ENCODE peak calls at places on chromosome 15, in four cellular contexts. One of them, this sample, is unnamed.

GRCh38 chr15:67334973-67335372 is 80.4 kb downstream of the IQCH start:
- DNase-seq in K562: no peak
- DNase-seq in transverse colon: no peak
- DNase-seq in upper lobe of left lung: no peak
- DNase-seq in this sample: no peak

GRCh38 chr15:35019401-35020327 is 31.6 kb upstream of the ZNF770 start:
- DNase-seq in K562: no peak
- DNase-seq in transverse colon: no peak
- DNase-seq in upper lobe of left lung: no peak
- DNase-seq in this sample: no peak

GRCh38 chr15:26937134-26937533 is 33.8 kb upstream of the GABRG3 start:
- DNase-seq in K562: no peak
- DNase-seq in transverse colon: no peak
- DNase-seq in upper lobe of left lung: peak; percentile 64
- DNase-seq in this sample: no peak

GRCh38 chr15:79003301-79003700 is 58.5 kb upstream of the CTSH start:
- DNase-seq in K562: no peak
- DNase-seq in transverse colon: no peak
- DNase-seq in upper lobe of left lung: no peak
- DNase-seq in this sample: no peak

GRCh38 chr15:31511707-31512310 is 185.2 kb downstream of the KLF13 start:
- DNase-seq in K562: no peak
- DNase-seq in transverse colon: no peak
- DNase-seq in upper lobe of left lung: no peak
- DNase-seq in this sample: peak; percentile 11

GRCh38 chr15:81293728-81294500 is 30.0 kb downstream of the STARD5 start:
- DNase-seq in K562: no peak
- DNase-seq in transverse colon: peak; percentile 65
- DNase-seq in upper lobe of left lung: no peak
- DNase-seq in this sample: no peak

GRCh38 chr15:91424001-91424400 is 323.9 kb downstream of the SV2B start:
- DNase-seq in K562: no peak
- DNase-seq in transverse colon: no peak
- DNase-seq in upper lobe of left lung: no peak
- DNase-seq in this sample: no peak

GRCh38 chr15:25177955-25178801 is 223.4 kb downstream of the SNRPN start:
- DNase-seq in K562: no peak
- DNase-seq in transverse colon: peak; percentile 2
- DNase-seq in upper lobe of left lung: peak; percentile 24
- DNase-seq in this sample: peak; percentile 7

GRCh38 chr15:94265009-94265408 is 33.6 kb downstream of the MCTP2 start:
- DNase-seq in K562: no peak
- DNase-seq in transverse colon: no peak
- DNase-seq in upper lobe of left lung: no peak
- DNase-seq in this sample: no peak

GRCh38 chr15:92801412-92801773 is 98.7 kb upstream of the CHD2 start:
- DNase-seq in K562: no peak
- DNase-seq in transverse colon: peak; percentile 35
- DNase-seq in upper lobe of left lung: no peak
- DNase-seq in this sample: no peak

GRCh38 chr15:95741830-95742229 is 588.7 kb upstream of the NR2F2 start:
- DNase-seq in K562: no peak
- DNase-seq in transverse colon: no peak
- DNase-seq in upper lobe of left lung: no peak
- DNase-seq in this sample: no peak

GRCh38 chr15:85752591-85752990 is 42.1 kb downstream of the KLHL25 start:
- DNase-seq in K562: no peak
- DNase-seq in transverse colon: no peak
- DNase-seq in upper lobe of left lung: peak; percentile 77
- DNase-seq in this sample: peak; percentile 90

GRCh38 chr15:51425517-51426033 is 84.1 kb downstream of the GLDN start:
- DNase-seq in K562: no peak
- DNase-seq in transverse colon: no peak
- DNase-seq in upper lobe of left lung: no peak
- DNase-seq in this sample: no peak

GRCh38 chr15:95988574-95988887 is 342.0 kb upstream of the NR2F2 start:
- DNase-seq in K562: no peak
- DNase-seq in transverse colon: no peak
- DNase-seq in upper lobe of left lung: no peak
- DNase-seq in this sample: no peak

GRCh38 chr15:67304778-67305177 is 50.2 kb downstream of the IQCH start:
- DNase-seq in K562: no peak
- DNase-seq in transverse colon: no peak
- DNase-seq in upper lobe of left lung: no peak
- DNase-seq in this sample: no peak

GRCh38 chr15:78316211-78317077 is 17.0 kb upstream of the SKIC8 start:
- DNase-seq in K562: no peak
- DNase-seq in transverse colon: peak; percentile 81
- DNase-seq in upper lobe of left lung: no peak
- DNase-seq in this sample: no peak

GRCh38 chr15:78361956-78362506 is 21.9 kb downstream of the CRABP1 start:
- DNase-seq in K562: no peak
- DNase-seq in transverse colon: no peak
- DNase-seq in upper lobe of left lung: no peak
- DNase-seq in this sample: no peak

DNA sequence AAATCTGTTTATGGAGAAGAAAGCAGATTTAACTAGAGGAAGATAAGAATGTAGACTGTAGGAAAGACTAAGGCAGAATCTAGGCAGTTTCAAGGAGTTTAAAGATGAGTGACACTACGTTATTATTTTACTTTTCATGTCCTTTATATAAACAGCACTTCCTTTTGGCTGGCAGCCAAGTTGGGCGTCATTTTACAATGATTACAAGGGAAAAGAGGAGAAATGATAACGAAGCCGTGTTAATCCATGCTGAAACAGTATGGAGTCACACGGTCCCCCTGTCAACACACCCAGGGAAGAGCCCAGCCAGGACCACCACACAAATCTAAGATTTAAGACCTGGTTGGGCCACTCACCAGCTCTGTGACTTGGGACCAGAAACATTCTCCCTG is 83.7 kb upstream of the NEO1 start:
- DNase-seq in K562: no peak
- DNase-seq in transverse colon: peak; percentile 86
- DNase-seq in upper lobe of left lung: no peak
- DNase-seq in this sample: no peak
- TF ChIP-seq POLR2AphosphoS5 in K562: no peak
- TF ChIP-seq POLR2AphosphoS5 in transverse colon: no peak
- TF ChIP-seq POLR2AphosphoS5 in upper lobe of left lung: no peak
- TF ChIP-seq POLR2AphosphoS5 in this sample: no peak

GRCh38 chr15:60379466-60380274 is 18.1 kb downstream of the ANXA2 start:
- DNase-seq in K562: no peak
- DNase-seq in transverse colon: no peak
- DNase-seq in upper lobe of left lung: no peak
- DNase-seq in this sample: no peak
- TF ChIP-seq POLR2A in K562: no peak
- TF ChIP-seq POLR2A in transverse colon: no peak
- TF ChIP-seq POLR2A in upper lobe of left lung: no peak
- TF ChIP-seq POLR2A in this sample: no peak

DNA sequence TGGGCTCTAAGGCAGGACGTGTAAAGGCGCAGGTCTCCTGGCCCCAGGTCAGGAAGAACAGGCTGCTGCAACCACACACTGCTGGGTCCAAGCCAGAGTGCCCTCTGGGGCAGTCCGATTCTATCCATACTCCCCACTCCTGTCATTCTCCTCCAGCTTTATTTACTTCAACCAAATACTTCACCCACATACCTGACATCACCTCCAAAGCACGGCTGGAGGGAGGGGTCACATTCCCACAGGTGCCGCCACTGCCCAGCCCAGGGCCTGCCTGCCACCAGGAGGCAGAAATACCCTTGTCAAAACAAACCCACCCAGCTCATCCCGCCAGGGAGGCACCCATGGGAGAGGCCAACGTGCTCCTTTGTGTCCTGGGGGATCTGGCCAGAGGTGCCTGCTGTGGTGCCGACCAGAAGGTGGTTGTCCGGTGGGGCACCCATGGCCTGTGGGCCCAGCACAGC is 100.4 kb downstream of the DAPK2 start:
- DNase-seq in K562: no peak
- DNase-seq in transverse colon: no peak
- DNase-seq in upper lobe of left lung: peak; percentile 84
- DNase-seq in this sample: peak; percentile 94
- TF ChIP-seq CTCF in K562: no peak
- TF ChIP-seq CTCF in transverse colon: no peak
- TF ChIP-seq CTCF in upper lobe of left lung: peak; percentile 10
- TF ChIP-seq CTCF in this sample: peak; percentile 58

GRCh38 chr15:33094336-33094735 is 100.2 kb downstream of the FMN1 start:
- DNase-seq in K562: no peak
- DNase-seq in transverse colon: no peak
- DNase-seq in upper lobe of left lung: no peak
- DNase-seq in this sample: no peak

GRCh38 chr15:33093234-33093633 is 101.3 kb downstream of the FMN1 start:
- DNase-seq in K562: no peak
- DNase-seq in transverse colon: no peak
- DNase-seq in upper lobe of left lung: no peak
- DNase-seq in this sample: no peak

GRCh38 chr15:33089878-33090757 is 104.4 kb downstream of the FMN1 start:
- DNase-seq in K562: no peak
- DNase-seq in transverse colon: peak; percentile 48
- DNase-seq in upper lobe of left lung: no peak
- DNase-seq in this sample: no peak

GRCh38 chr15:33089165-33089877 is 105.2 kb downstream of the FMN1 start:
- DNase-seq in K562: no peak
- DNase-seq in transverse colon: no peak
- DNase-seq in upper lobe of left lung: no peak
- DNase-seq in this sample: no peak

DNA sequence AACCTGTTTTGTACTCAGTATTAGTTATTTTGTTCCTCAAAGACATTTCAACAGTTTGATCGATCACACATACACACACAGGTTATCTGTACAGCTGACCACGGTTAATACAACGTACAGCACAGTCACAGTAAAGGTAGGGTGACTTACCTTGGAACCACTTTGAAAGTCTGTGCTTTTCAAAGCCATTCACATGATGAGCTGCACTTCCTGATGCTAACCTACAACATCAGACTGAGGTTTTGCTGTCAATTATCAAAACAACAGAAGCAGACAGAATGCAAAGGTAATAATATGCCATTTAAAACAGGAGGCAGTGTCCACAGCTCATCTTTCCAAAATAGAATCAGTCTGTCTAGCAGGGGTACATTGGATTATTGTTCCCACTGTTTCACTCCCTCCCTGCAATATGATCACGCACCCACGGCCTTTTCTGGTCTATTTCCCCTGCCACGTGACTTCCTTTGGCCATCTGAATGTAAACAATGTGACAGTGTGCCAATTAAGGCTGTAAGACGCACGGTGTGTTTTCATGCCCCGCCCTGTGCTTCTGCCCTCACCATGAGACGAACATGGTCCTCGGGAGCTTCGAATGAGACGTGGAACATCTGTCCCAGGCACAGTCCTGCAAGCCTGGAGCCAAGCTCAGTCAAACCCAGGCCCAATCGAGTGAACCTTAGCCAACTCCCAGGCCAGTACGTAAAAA is 102.4 kb downstream of the FMN1 start:
- DNase-seq in K562: no peak
- DNase-seq in transverse colon: peak; percentile 63
- DNase-seq in upper lobe of left lung: no peak
- DNase-seq in this sample: no peak
- TF ChIP-seq POLR2AphosphoS5 in K562: no peak
- TF ChIP-seq POLR2AphosphoS5 in transverse colon: no peak
- TF ChIP-seq POLR2AphosphoS5 in upper lobe of left lung: no peak
- TF ChIP-seq POLR2AphosphoS5 in this sample: no peak

GRCh38 chr15:72230197-72231065 is 559 bp downstream of the PKM start:
- DNase-seq in K562: peak; percentile 82
- DNase-seq in transverse colon: peak; percentile 87
- DNase-seq in upper lobe of left lung: peak; percentile 95
- DNase-seq in this sample: peak; percentile 87
- TF ChIP-seq POLR2A in K562: peak; percentile 76
- TF ChIP-seq POLR2A in transverse colon: no peak
- TF ChIP-seq POLR2A in upper lobe of left lung: peak; percentile 73
- TF ChIP-seq POLR2A in this sample: peak; percentile 31

DNA sequence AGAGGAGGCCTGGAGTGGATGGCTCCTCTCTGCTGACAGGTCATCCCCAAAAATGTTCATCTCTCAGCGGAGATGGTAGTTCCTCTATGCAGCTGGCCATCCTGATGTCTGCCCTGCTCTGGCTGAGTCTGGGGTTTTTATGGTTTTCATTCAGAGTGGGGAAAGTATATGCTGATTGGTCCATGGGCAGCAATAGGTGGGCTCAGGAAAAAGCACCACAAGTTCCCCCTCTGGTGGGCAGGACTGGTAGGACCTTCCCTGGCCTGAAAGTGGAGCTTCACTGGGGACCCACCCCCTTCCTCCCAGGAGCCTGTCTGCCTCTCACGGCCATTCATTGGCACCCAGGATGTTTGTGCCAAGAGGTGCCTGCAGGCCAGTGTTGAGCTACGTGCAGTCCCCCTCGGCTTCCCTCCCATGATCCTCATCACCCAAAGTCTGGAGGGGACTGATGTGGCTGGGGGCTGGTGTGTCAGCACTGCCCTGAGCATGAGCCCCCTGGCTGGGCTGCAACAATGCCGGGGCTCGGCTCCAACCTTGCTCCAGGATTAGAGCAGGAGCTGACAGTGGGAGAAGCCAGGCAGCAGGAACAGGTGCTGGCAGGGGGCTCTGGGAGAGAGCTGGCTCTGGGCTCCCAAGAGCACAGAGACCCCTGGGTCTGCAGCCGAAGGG is 13.1 kb upstream of the BLOC1S6 start:
- DNase-seq in K562: peak; percentile 25
- DNase-seq in transverse colon: peak; percentile 19
- DNase-seq in upper lobe of left lung: peak; percentile 48
- DNase-seq in this sample: no peak
- TF ChIP-seq CTCF in K562: peak; percentile 55
- TF ChIP-seq CTCF in transverse colon: no peak
- TF ChIP-seq CTCF in upper lobe of left lung: no peak
- TF ChIP-seq CTCF in this sample: no peak

DNA sequence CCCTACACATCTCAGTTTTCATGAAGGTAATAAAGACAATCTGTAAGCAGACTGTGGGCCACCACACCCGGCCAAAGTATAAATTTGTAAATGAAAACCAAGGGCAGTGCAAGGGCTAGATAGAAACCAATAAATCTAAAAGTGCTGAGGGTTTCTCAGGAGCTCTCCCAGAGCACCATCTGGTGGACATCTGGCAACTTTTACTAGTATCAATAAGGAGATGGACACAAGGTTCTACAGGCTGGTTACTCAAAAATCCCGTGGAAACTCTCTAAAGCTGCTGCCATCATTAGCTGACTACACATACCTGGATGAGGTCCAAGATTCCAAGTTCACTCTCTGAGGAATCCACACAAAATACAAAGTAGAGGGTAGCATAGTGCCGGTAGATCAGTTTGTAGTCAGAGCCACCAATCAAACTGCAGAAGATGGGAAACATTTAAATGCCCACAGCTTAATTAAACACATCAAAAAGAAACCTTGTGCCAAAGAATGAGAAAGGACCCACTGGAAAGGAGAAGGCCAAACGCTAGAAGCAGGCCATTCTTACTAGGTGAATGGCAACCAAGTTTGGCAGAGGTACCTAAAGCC is 5.5 kb downstream of the AP3S2 start:
- DNase-seq in K562: no peak
- DNase-seq in transverse colon: peak; percentile 41
- DNase-seq in upper lobe of left lung: no peak
- DNase-seq in this sample: no peak
- TF ChIP-seq POLR2AphosphoS5 in K562: no peak
- TF ChIP-seq POLR2AphosphoS5 in transverse colon: no peak
- TF ChIP-seq POLR2AphosphoS5 in upper lobe of left lung: no peak
- TF ChIP-seq POLR2AphosphoS5 in this sample: no peak

GRCh38 chr15:38335106-38335505 is 82.5 kb downstream of the SPRED1 start:
- DNase-seq in K562: no peak
- DNase-seq in transverse colon: no peak
- DNase-seq in upper lobe of left lung: no peak
- DNase-seq in this sample: no peak

GRCh38 chr15:38332711-38333110 is 80.1 kb downstream of the SPRED1 start:
- DNase-seq in K562: no peak
- DNase-seq in transverse colon: no peak
- DNase-seq in upper lobe of left lung: no peak
- DNase-seq in this sample: no peak
- TF ChIP-seq POLR2A in K562: no peak
- TF ChIP-seq POLR2A in transverse colon: no peak
- TF ChIP-seq POLR2A in upper lobe of left lung: no peak
- TF ChIP-seq POLR2A in this sample: no peak

GRCh38 chr15:32659340-32659831 is 17.9 kb downstream of the SCG5 start:
- DNase-seq in K562: no peak
- DNase-seq in transverse colon: no peak
- DNase-seq in upper lobe of left lung: no peak
- DNase-seq in this sample: peak; percentile 57
- TF ChIP-seq CTCF in K562: no peak
- TF ChIP-seq CTCF in transverse colon: no peak
- TF ChIP-seq CTCF in upper lobe of left lung: no peak
- TF ChIP-seq CTCF in this sample: no peak